ENCODE peak calls at places on chromosomes 4 and X, in nine cellular contexts. X, W, A, K, G, N, P, V and M are unnamed samples.

GRCh38 chr4:73683033-73683432 is 57.3 kb upstream of the CXCL8 start:
- DNase-seq in X (no peak), W (no peak), A (no peak), K (no peak), G (no peak), N (no peak), P (no peak), V (no peak), M (no peak)

GRCh38 chr4:39484582-39485272 is 25.9 kb downstream of the LIAS start:
- DNase-seq in X (no peak), W (no peak), A (no peak), K (no peak), G (no peak), N (no peak), P (no peak), V (no peak), M (no peak)

GRCh38 chr4:106409901-106410889 is 41.6 kb upstream of the GIMD1 start:
- DNase-seq in X (no peak), W (no peak), A (no peak), K (no peak), G (no peak), N (no peak), P (no peak), V (no peak), M (no peak)

GRCh38 chr4:138239496-138239895 is 2.7 kb downstream of the SLC7A11 start:
- DNase-seq in X (no peak), W (no peak), A (no peak), K (no peak), G (no peak), N (no peak), P (no peak), V (no peak), M (no peak)

GRCh38 chr4:101790521-101791188 is at the start of gene BANK1:
- DNase-seq in X (peak), W (peak), A (peak), K (peak), G (peak), N (peak), P (peak), V (peak), M (peak)

GRCh38 chr4:143713556-143714289 is 13.2 kb upstream of the FREM3 start:
- DNase-seq in X (no peak), W (no peak), A (no peak), K (no peak), G (no peak), N (no peak), P (no peak), V (no peak), M (no peak)

GRCh38 chrX:42934020-42934701 is 156.2 kb upstream of the PPP1R2C start:
- DNase-seq in X (no peak), W (no peak), A (no peak), K (no peak), G (peak), N (no peak), P (no peak), V (no peak), M (peak)

GRCh38 chr4:1172228-1172851 is at the start of gene SPON2:
- DNase-seq in X (peak), W (peak), A (peak), K (no peak), G (no peak), N (peak), P (no peak), V (peak), M (peak)

GRCh38 chr4:186807809-186808634 is 84.4 kb upstream of the FAT1 start:
- DNase-seq in X (no peak), W (peak), A (no peak), K (no peak), G (no peak), N (no peak), P (no peak), V (no peak), M (peak)

GRCh38 chr4:48129307-48130014 is 4.6 kb downstream of the TXK start:
- DNase-seq in X (no peak), W (no peak), A (peak), K (no peak), G (peak), N (no peak), P (no peak), V (no peak), M (no peak)

GRCh38 chr4:16329132-16329796 is 103.0 kb upstream of the TAPT1 start:
- DNase-seq in X (no peak), W (peak), A (peak), K (no peak), G (no peak), N (no peak), P (no peak), V (peak), M (peak)

GRCh38 chrX:139932077-139932900 is 564 bp downstream of the ATP11C start:
- DNase-seq in X (peak), W (peak), A (peak), K (peak), G (peak), N (peak), P (peak), V (peak), M (no peak)

GRCh38 chr4:155072417-155072816 is 136.0 kb upstream of the NPY2R start:
- DNase-seq in X (no peak), W (no peak), A (no peak), K (no peak), G (no peak), N (no peak), P (no peak), V (no peak), M (no peak)

GRCh38 chrX:88425739-88426138 is 321.3 kb upstream of the CPXCR1 start:
- DNase-seq in X (no peak), W (no peak), A (peak), K (no peak), G (no peak), N (no peak), P (peak), V (no peak), M (no peak)
- TF ChIP-seq CTCF in X (peak), W (no peak), A (no peak), K (peak), G (no peak), N (no peak), P (peak), V (peak), M (no peak)

DNA sequence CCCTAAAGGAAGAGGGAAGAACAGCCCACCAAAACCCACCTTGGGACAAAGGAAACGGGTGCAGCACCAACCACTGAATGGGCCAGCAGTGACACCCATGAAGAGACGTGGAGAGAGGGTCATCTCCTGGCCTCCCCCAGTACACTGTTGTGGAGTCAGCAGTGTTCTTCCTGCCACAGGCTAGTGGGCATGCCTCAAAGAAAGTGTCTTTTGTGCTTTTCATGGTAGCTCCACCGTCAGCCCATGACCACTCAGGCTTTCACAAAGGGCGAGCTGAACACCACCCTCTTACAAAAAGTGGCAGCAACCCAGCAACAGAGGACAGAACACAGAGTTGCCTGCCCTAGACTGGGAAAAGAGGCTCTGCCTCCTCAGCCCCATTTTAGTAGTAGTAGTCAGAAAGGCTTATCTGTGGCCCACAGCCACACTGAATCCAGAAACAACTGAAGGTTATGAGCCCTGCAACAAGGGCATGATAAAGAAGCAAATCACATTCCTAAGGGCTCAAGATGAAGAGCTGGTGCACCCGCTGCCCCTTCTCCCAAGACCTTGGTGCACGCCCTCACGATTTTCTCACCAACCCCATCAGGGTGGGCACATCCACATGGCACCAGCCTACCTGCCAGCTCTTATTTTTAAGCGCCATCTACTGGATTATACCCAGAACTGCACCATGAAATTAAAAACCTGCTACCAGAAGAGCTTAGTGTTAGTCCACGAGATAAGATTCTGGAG is 53.1 kb downstream of the RAB28 start:
- DNase-seq in X (no peak), W (no peak), A (no peak), K (no peak), G (no peak), N (no peak), P (no peak), V (no peak), M (no peak)
- TF ChIP-seq CTCF in X (no peak), W (peak), A (no peak), K (no peak), G (no peak), N (no peak), P (no peak), V (peak), M (peak)

DNA sequence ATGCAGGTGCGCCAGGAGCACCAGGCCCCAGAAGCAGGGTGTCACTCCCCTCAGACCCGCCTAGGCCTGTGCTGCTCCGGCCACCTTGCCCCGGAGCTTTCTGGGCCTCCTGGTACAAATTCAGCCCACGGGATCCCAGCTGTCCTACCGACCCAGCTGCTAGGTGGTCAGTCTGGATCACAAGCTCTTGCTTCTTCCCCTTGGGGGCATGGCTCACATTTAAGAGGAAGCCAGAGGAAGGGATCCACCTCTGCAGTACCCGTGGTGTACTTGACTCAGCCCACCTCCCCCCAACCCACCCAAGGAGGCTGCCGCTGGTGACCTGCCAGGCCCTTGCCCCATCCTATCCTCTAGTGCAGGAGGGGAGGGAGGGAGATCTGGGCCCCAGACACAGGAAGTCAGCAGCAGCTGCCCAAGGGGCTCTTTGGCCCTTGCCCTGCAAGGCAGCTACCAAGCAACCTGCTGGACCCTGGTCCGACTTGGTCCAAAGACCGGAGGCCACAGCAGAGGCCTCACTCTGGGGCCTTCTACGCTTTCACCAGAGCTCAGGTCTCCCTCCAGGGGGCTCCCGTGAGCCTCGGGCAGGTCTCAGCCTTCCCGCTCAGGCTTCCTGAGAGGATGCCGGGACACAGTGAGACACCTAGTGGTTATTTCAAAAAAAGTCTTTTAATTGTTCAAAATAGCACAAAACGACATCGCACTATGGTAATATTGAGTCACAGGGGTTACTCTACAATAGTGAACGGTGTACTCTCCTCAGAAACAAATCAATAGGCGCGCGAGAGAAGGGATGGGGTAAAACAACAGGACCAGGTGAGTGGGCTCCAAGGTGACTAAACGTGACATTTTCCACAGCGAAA is 2.7 kb upstream of the RENBP start:
- DNase-seq in X (peak), W (peak), A (peak), K (peak), G (peak), N (peak), P (peak), V (peak), M (peak)
- TF ChIP-seq CTCF in X (peak), W (peak), A (peak), K (peak), G (peak), N (peak), P (peak), V (peak), M (peak)

GRCh38 chr4:112910109-112910736 is 139.2 kb upstream of the ANK2 start:
- DNase-seq in X (peak), W (peak), A (peak), K (no peak), G (no peak), N (no peak), P (no peak), V (peak), M (peak)
- TF ChIP-seq CTCF in X (no peak), W (peak), A (peak), K (peak), G (no peak), N (peak), P (no peak), V (no peak), M (peak)

GRCh38 chrX:134023851-134024281 is 38.5 kb upstream of the GPC3 start:
- DNase-seq in X (no peak), W (no peak), A (peak), K (no peak), G (no peak), N (no peak), P (no peak), V (no peak), M (no peak)

GRCh38 chrX:134019567-134020206 is 34.3 kb upstream of the GPC3 start:
- DNase-seq in X (no peak), W (no peak), A (no peak), K (no peak), G (no peak), N (no peak), P (no peak), V (no peak), M (no peak)

GRCh38 chrX:134025986-134026731 is 40.8 kb upstream of the GPC3 start:
- DNase-seq in X (peak), W (no peak), A (no peak), K (no peak), G (no peak), N (no peak), P (no peak), V (no peak), M (no peak)

GRCh38 chrX:134024686-134025377 is 39.4 kb upstream of the GPC3 start:
- DNase-seq in X (no peak), W (no peak), A (no peak), K (no peak), G (no peak), N (no peak), P (no peak), V (no peak), M (no peak)

DNA sequence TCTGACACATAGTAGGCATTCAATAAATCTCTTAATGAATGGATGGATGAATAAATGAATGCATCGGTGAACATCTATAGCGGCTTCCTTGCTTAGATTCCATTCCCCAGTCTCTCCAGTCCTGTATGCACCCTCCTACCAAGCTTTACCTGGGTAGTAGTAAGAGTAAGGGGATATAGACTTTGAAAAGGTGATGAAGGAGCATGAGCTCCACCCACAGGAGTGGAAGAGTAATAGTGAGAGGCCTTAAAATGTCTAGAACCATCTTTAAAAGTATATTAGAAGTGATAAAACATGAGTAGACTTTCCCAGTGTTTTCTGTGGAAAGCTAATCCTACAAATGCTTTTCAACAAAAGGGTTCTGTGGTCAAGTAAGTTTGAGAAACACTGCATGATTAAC is 35.5 kb upstream of the GPC3 start:
- DNase-seq in X (no peak), W (no peak), A (no peak), K (no peak), G (no peak), N (no peak), P (no peak), V (no peak), M (no peak)
- TF ChIP-seq CTCF in X (peak), W (no peak), A (no peak), K (no peak), G (no peak), N (no peak), P (no peak), V (no peak), M (no peak)